ENCODE peak calls at places on chromosomes 5 and 9, in six cellular contexts. T is HT-29, Z is endothelial cell, U is AG20443, F is progenitor cell of endocrine pancreas, D is left lung. I is an unnamed sample.

GRCh38 chr9:70263421-70263820 is 4.6 kb downstream of the SMC5 start:
- DNase-seq in Z (no peak), U (peak), T (no peak), D (no peak), F (no peak), I (no peak)

GRCh38 chr5:168198359-168198758 is 93.1 kb upstream of the WWC1 start:
- DNase-seq in F (no peak), D (no peak), Z (no peak), U (no peak), T (no peak), I (no peak)

GRCh38 chr5:91142819-91143218 is 240.3 kb downstream of the ARRDC3 start:
- DNase-seq in T (no peak), F (no peak), D (no peak), U (no peak), Z (no peak), I (no peak)

GRCh38 chr5:13783731-13784130 is 160.8 kb downstream of the DNAH5 start:
- DNase-seq in F (no peak), U (peak), T (no peak), D (no peak), Z (no peak), I (no peak)

GRCh38 chr5:15718411-15719178 is 218.6 kb downstream of the FBXL7 start:
- DNase-seq in D (no peak), F (no peak), U (no peak), T (no peak), Z (no peak), I (no peak)

GRCh38 chr5:106311230-106311629 is 1359.5 kb downstream of the EFNA5 start:
- DNase-seq in U (no peak), Z (no peak), T (no peak), F (no peak), D (no peak), I (no peak)

GRCh38 chr5:74641778-74642542 is 1.4 kb upstream of the ENC1 start:
- DNase-seq in D (no peak), U (peak), F (no peak), Z (peak), T (peak), I (peak)

GRCh38 chr9:76562511-76562911 is 103.5 kb downstream of the GCNT1 start:
- DNase-seq in Z (no peak), D (no peak), F (no peak), U (peak), T (no peak), I (no peak)

GRCh38 chr5:146291421-146292074 is 47.1 kb upstream of the POU4F3 start:
- DNase-seq in D (no peak), F (no peak), Z (peak), T (peak), U (peak), I (peak)

GRCh38 chr9:86720893-86721698 is 226.2 kb downstream of the GAS1 start:
- DNase-seq in F (no peak), T (peak), D (no peak), Z (no peak), U (no peak), I (no peak)

GRCh38 chr9:93090091-93090655 is 5.8 kb upstream of the CARD19 start:
- DNase-seq in F (no peak), Z (no peak), T (no peak), D (no peak), U (no peak), I (no peak)

GRCh38 chr5:171269717-171270116 is 39.3 kb upstream of the TLX3 start:
- DNase-seq in U (peak), Z (no peak), D (no peak), F (no peak), T (no peak), I (no peak)

GRCh38 chr5:74055446-74056097 is 429.6 kb downstream of the ARHGEF28 start:
- DNase-seq in F (no peak), Z (no peak), D (no peak), U (no peak), T (no peak), I (no peak)

GRCh38 chr9:114746591-114746990 is 59.2 kb downstream of the TNFSF15 start:
- DNase-seq in U (peak), D (no peak), T (no peak), F (no peak), Z (no peak), I (no peak)

GRCh38 chr5:8944005-8944404 is 601.9 kb downstream of the SEMA5A start:
- DNase-seq in Z (no peak), F (no peak), D (no peak), T (no peak), U (no peak), I (no peak)

GRCh38 chr5:106006242-106006641 is 1664.5 kb downstream of the EFNA5 start:
- DNase-seq in U (no peak), Z (no peak), F (no peak), T (no peak), D (no peak), I (no peak)

GRCh38 chr9:100730126-100730525 is 152.2 kb downstream of the CAVIN4 start:
- DNase-seq in D (no peak), U (no peak), F (no peak), Z (no peak), T (no peak), I (no peak)

GRCh38 chr5:75656311-75657003 is 45.2 kb downstream of the ANKDD1B start:
- DNase-seq in Z (no peak), F (no peak), T (peak), D (no peak), U (peak), I (peak)

GRCh38 chr5:15757635-15758034 is 257.7 kb downstream of the FBXL7 start:
- DNase-seq in Z (no peak), D (no peak), F (no peak), U (no peak), T (no peak), I (no peak)

GRCh38 chr5:133142782-133143181 is 91.0 kb downstream of the HSPA4 start:
- DNase-seq in F (no peak), T (no peak), U (no peak), Z (no peak), D (no peak), I (no peak)

GRCh38 chr9:16593746-16594145 is 276.7 kb downstream of the BNC2 start:
- DNase-seq in F (no peak), D (no peak), U (no peak), T (no peak), Z (no peak), I (no peak)

GRCh38 chr9:99105152-99106043 is 485 bp downstream of the TGFBR1 start:
- DNase-seq in T (peak), U (peak), D (peak), F (peak), Z (peak), I (peak)